ENCODE peak calls at places on chromosomes 16 and 17, in ten cellular contexts. I is H9, G is NCI-H1048, N is EL, Y is AG09309, B is cardiac fibroblast, M is GDM1, P is suprapubic skin, Z is glomerular endothelial cell, T is right atrium auricular region. L is an unnamed sample.

GRCh38 chr16:79597277-79597676 is 3.3 kb downstream of the MAF start:
- DNase-seq in P (no peak), I (no peak), B (no peak), N (no peak), Y (no peak), T (no peak), Z (no peak), G (no peak), M (no peak), L (no peak)

GRCh38 chr16:75256871-75257343 is 5.5 kb upstream of the BCAR1 start:
- DNase-seq in Y (no peak), N (peak), B (peak), T (no peak), G (no peak), I (peak), M (no peak), Z (no peak), P (no peak), L (peak)

GRCh38 chr16:3461120-3461519 is 17.6 kb downstream of the NAA60 start:
- DNase-seq in I (no peak), N (no peak), P (no peak), G (no peak), B (no peak), Y (no peak), Z (no peak), T (no peak), M (peak), L (no peak)

GRCh38 chr17:549197-550040 is 165.2 kb downstream of the VPS53 start:
- DNase-seq in T (no peak), I (no peak), B (no peak), N (peak), Y (no peak), P (no peak), G (no peak), Z (peak), M (no peak), L (no peak)

GRCh38 chr17:55454906-55455474 is 33.4 kb upstream of the MMD start:
- DNase-seq in Y (peak), Z (no peak), N (peak), P (no peak), G (no peak), B (peak), M (no peak), I (no peak), T (no peak), L (no peak)

GRCh38 chr17:30232015-30232821 is 3.3 kb downstream of the SLC6A4 start:
- DNase-seq in N (no peak), G (no peak), I (no peak), B (no peak), T (no peak), Z (no peak), P (peak), Y (no peak), M (no peak), L (no peak)

GRCh38 chr16:83797013-83797412 is 10.8 kb upstream of the HSBP1 start:
- DNase-seq in P (no peak), Y (no peak), B (no peak), N (no peak), Z (no peak), I (no peak), G (no peak), T (no peak), M (no peak), L (no peak)

GRCh38 chr16:85353013-85353412 is 240.7 kb upstream of the CIBAR2 start:
- DNase-seq in N (no peak), M (no peak), B (no peak), G (no peak), I (no peak), T (no peak), Z (no peak), Y (no peak), P (no peak), L (no peak)

GRCh38 chr17:48012151-48012520 is 25.5 kb downstream of the COPZ2 start:
- DNase-seq in Z (no peak), I (peak), Y (no peak), P (no peak), T (no peak), B (no peak), N (peak), M (no peak), G (no peak), L (peak)

GRCh38 chr16:85502357-85502756 is 110.8 kb upstream of the GSE1 start:
- DNase-seq in Y (no peak), B (no peak), G (no peak), Z (no peak), T (no peak), N (no peak), M (no peak), I (no peak), P (no peak), L (no peak)

GRCh38 chr17:77096570-77097214 is 44.1 kb upstream of the SEC14L1 start:
- DNase-seq in T (peak), Y (peak), B (peak), I (no peak), G (no peak), Z (no peak), P (no peak), N (peak), M (no peak), L (no peak)

GRCh38 chr16:17448640-17449638 is 21.8 kb downstream of the XYLT1 start:
- DNase-seq in G (no peak), Y (no peak), P (no peak), T (no peak), M (peak), B (no peak), N (no peak), I (no peak), Z (no peak), L (no peak)

GRCh38 chr17:21458036-21458435 is 81.9 kb downstream of the KCNJ12 start:
- DNase-seq in N (no peak), B (no peak), I (peak), G (no peak), Z (no peak), T (peak), P (peak), M (no peak), Y (no peak), L (no peak)

GRCh38 chr17:78853926-78854394 is 13.3 kb upstream of the USP36 start:
- DNase-seq in Z (no peak), N (no peak), G (no peak), M (no peak), Y (no peak), P (no peak), B (no peak), I (no peak), T (no peak), L (no peak)

GRCh38 chr16:30619207-30619606 is 9.0 kb upstream of the ZNF689 start:
- DNase-seq in N (no peak), B (no peak), G (no peak), Z (no peak), M (no peak), Y (peak), P (no peak), T (no peak), I (no peak), L (no peak)

GRCh38 chr16:11632455-11632921 is 35.8 kb upstream of the SNN start:
- DNase-seq in B (peak), Z (no peak), P (no peak), Y (peak), M (no peak), I (no peak), N (peak), T (peak), G (no peak), L (no peak)

GRCh38 chr17:58998871-58999270 is 107.8 kb downstream of the TRIM37 start:
- DNase-seq in Y (no peak), B (no peak), P (no peak), N (no peak), M (no peak), G (no peak), Z (no peak), I (no peak), T (no peak), L (no peak)

GRCh38 chr17:79160980-79161621 is 86.5 kb downstream of the ENGASE start:
- DNase-seq in B (peak), Y (no peak), I (peak), P (no peak), G (no peak), M (no peak), T (no peak), N (peak), Z (peak), L (no peak)

GRCh38 chr17:17938388-17939107 is 33.7 kb downstream of the TOM1L2 start:
- DNase-seq in P (no peak), N (no peak), I (no peak), M (no peak), Z (no peak), B (no peak), T (no peak), G (no peak), Y (no peak), L (no peak)

GRCh38 chr16:88920618-88921602 is 54.5 kb upstream of the PABPN1L start:
- DNase-seq in Z (peak), M (peak), B (peak), T (peak), G (no peak), N (peak), P (no peak), I (peak), Y (peak), L (no peak)

GRCh38 chr17:28470266-28471126 is 2.9 kb upstream of the SLC13A2 start:
- DNase-seq in M (no peak), T (no peak), Z (no peak), P (peak), Y (no peak), I (no peak), B (no peak), G (no peak), N (no peak), L (peak)

GRCh38 chr16:29316673-29317237 is 89.8 kb downstream of the NPIPB11 start:
- DNase-seq in B (no peak), N (no peak), P (no peak), Z (no peak), T (no peak), Y (no peak), I (no peak), M (no peak), G (no peak), L (no peak)

GRCh38 chr17:33688771-33689170 is 395.7 kb upstream of the ASIC2 start:
- DNase-seq in I (no peak), T (no peak), M (no peak), Y (no peak), P (no peak), N (no peak), G (no peak), B (no peak), Z (no peak), L (no peak)

GRCh38 chr16:48542020-48542473 is 67.9 kb downstream of the N4BP1 start:
- DNase-seq in B (peak), I (no peak), T (peak), N (peak), M (peak), Y (no peak), G (no peak), Z (peak), P (no peak), L (peak)

GRCh38 chr16:86625029-86625428 is 46.7 kb downstream of the FOXL1 start:
- DNase-seq in M (no peak), I (no peak), G (no peak), T (no peak), Z (no peak), Y (no peak), N (no peak), P (no peak), B (no peak), L (no peak)

GRCh38 chr17:41906465-41907184 is 12.1 kb downstream of the ACLY start:
- DNase-seq in M (no peak), Z (no peak), N (no peak), P (no peak), T (no peak), I (no peak), Y (no peak), G (no peak), B (no peak), L (no peak)

GRCh38 chr16:47069841-47070584 is 73.7 kb downstream of the NETO2 start:
- DNase-seq in Y (no peak), M (no peak), Z (no peak), G (no peak), P (no peak), T (peak), I (no peak), N (no peak), B (no peak), L (no peak)

GRCh38 chr16:76932541-76933211 is 258.3 kb upstream of the MON1B start:
- DNase-seq in M (no peak), G (no peak), Z (no peak), B (peak), T (no peak), I (no peak), N (no peak), Y (no peak), P (no peak), L (no peak)

GRCh38 chr17:51607512-51607911 is 347.2 kb downstream of the UTP18 start:
- DNase-seq in G (no peak), T (no peak), B (no peak), P (no peak), Z (no peak), Y (no peak), M (no peak), N (no peak), I (no peak), L (no peak)

GRCh38 chr16:11639925-11640899 is 28.0 kb upstream of the SNN start:
- DNase-seq in B (peak), T (peak), G (no peak), N (peak), I (peak), P (peak), M (no peak), Y (peak), Z (no peak), L (peak)

GRCh38 chr16:85608887-85609286 is 4.2 kb upstream of the GSE1 start:
- DNase-seq in G (no peak), P (no peak), I (no peak), B (no peak), T (no peak), Y (no peak), M (no peak), N (no peak), Z (no peak), L (no peak)

GRCh38 chr16:19876501-19877059 is 8.1 kb downstream of the GPRC5B start:
- DNase-seq in T (no peak), I (peak), Y (no peak), B (no peak), Z (no peak), G (no peak), M (no peak), N (no peak), P (no peak), L (no peak)

GRCh38 chr16:67942200-67942509 is 1.8 kb downstream of the LCAT start:
- DNase-seq in N (peak), Z (no peak), T (no peak), G (no peak), I (peak), P (no peak), M (no peak), Y (no peak), B (peak), L (peak)

GRCh38 chr16:83011101-83011720 is 384.4 kb downstream of the CDH13 start:
- DNase-seq in P (no peak), Z (no peak), G (no peak), I (no peak), B (peak), Y (no peak), T (no peak), M (no peak), N (no peak), L (no peak)

GRCh38 chr16:79007614-79008013 is 592.9 kb downstream of the MAF start:
- DNase-seq in G (no peak), T (no peak), Z (no peak), B (no peak), Y (no peak), P (no peak), M (no peak), I (no peak), N (no peak), L (no peak)

GRCh38 chr17:6162892-6163291 is 92.7 kb downstream of the WSCD1 start:
- DNase-seq in N (no peak), Y (no peak), Z (no peak), G (no peak), B (no peak), P (no peak), M (no peak), T (no peak), I (peak), L (no peak)

GRCh38 chr16:68700120-68700519 is 37.0 kb upstream of the CDH1 start:
- DNase-seq in N (peak), G (no peak), B (peak), T (no peak), Y (peak), M (no peak), Z (no peak), P (no peak), I (no peak), L (no peak)

GRCh38 chr16:66668777-66669444 is 27.6 kb downstream of the CMTM4 start:
- DNase-seq in N (peak), Y (peak), P (no peak), B (peak), M (no peak), I (no peak), G (no peak), T (no peak), Z (no peak), L (no peak)

GRCh38 chr17:36602030-36602737 is 801 bp downstream of the MRM1 start:
- DNase-seq in B (peak), N (peak), P (no peak), I (peak), G (no peak), Z (no peak), Y (no peak), T (no peak), M (no peak), L (no peak)

L was measured in WERI-Rb-1.